ENCODE peak calls at places on chromosomes 3 and 15, in nine cellular contexts. D is activated effector memory CD4-positive, alpha-beta T cell treated with anti-CD3 and anti-CD28 coated beads, Interleukin-2, amount 50 U/mL, for 16 hours; P is tibial artery; J is hypothalamus; Z is stimulated activated CD8-positive, alpha-beta memory T cell treated with anti-CD3 and anti-CD28 coated beads, Interleukin-15, amount 100 ng/mL, for 1 hour; T is erythroblast; Y is A172; A is activated naive CD8-positive, alpha-beta T cell treated with anti-CD3 and anti-CD28 coated beads, Interleukin-2, amount 50 U/mL, for 24 hours; H is left cardiac atrium. R is an unnamed sample.
A peak's percentile ranks its signal among the peaks of the same experiment; 100 is the strongest.

GRCh38 chr3:194824676-194825075 is 139.0 kb downstream of the FAM43A start:
- DNase-seq in D (no peak), P (no peak), J (no peak), Z (no peak), T (no peak), Y (peak; percentile 61), A (no peak), H (peak; percentile 65), R (peak; percentile 43)

GRCh38 chr3:184486614-184487013 is 75.0 kb upstream of the EPHB3 start:
- DNase-seq in D (no peak), P (no peak), J (no peak), Z (no peak), T (no peak), Y (no peak), A (no peak), H (no peak), R (no peak)

GRCh38 chr15:65069779-65070546 is 2.2 kb upstream of the RASL12 start:
- DNase-seq in D (no peak), P (no peak), J (no peak), Z (no peak), T (no peak), Y (no peak), A (no peak), H (no peak), R (peak; percentile 66)

GRCh38 chr15:22786868-22787698 is 639 bp downstream of the NIPA1 start:
- DNase-seq in D (peak; percentile 67), P (peak; percentile 64), J (no peak), Z (no peak), T (peak; percentile 54), Y (no peak), A (peak; percentile 30), H (no peak), R (peak; percentile 16)

GRCh38 chr3:45079715-45080114 is 53.6 kb downstream of the CLEC3B start:
- DNase-seq in D (no peak), P (no peak), J (no peak), Z (no peak), T (no peak), Y (no peak), A (no peak), H (no peak), R (no peak)

GRCh38 chr3:133393691-133394474 is 6.0 kb upstream of the BFSP2 start:
- DNase-seq in D (no peak), P (no peak), J (no peak), Z (no peak), T (no peak), Y (no peak), A (no peak), H (peak; percentile 45), R (peak; percentile 33)

GRCh38 chr15:49309889-49310288 is 113.2 kb upstream of the FGF7 start:
- DNase-seq in D (no peak), P (no peak), J (no peak), Z (no peak), T (no peak), Y (no peak), A (no peak), H (no peak), R (no peak)

GRCh38 chr3:189363856-189364255 is 192.1 kb downstream of the TPRG1 start:
- DNase-seq in D (no peak), P (peak; percentile 70), J (no peak), Z (no peak), T (no peak), Y (no peak), A (no peak), H (no peak), R (no peak)

GRCh38 chr3:161274691-161275298 is 53.7 kb downstream of the NMD3 start:
- DNase-seq in D (no peak), P (no peak), J (peak; percentile 5), Z (no peak), T (peak; percentile 81), Y (peak; percentile 56), A (peak; percentile 46), H (no peak), R (no peak)

GRCh38 chr3:34780294-34780693 is 859.0 kb upstream of the ARPP21 start:
- DNase-seq in D (no peak), P (no peak), J (no peak), Z (no peak), T (no peak), Y (no peak), A (no peak), H (no peak), R (no peak)

GRCh38 chr3:9884555-9885165 is 4.6 kb upstream of the CIDEC start:
- DNase-seq in D (no peak), P (no peak), J (no peak), Z (no peak), T (peak; percentile 66), Y (peak; percentile 93), A (no peak), H (no peak), R (no peak)

GRCh38 chr15:56989411-56989924 is 71.0 kb downstream of the TCF12 start:
- DNase-seq in D (no peak), P (no peak), J (no peak), Z (no peak), T (no peak), Y (no peak), A (no peak), H (no peak), R (no peak)

GRCh38 chr15:72994778-72995177 is 57.5 kb upstream of the NEO1 start:
- DNase-seq in D (no peak), P (no peak), J (no peak), Z (no peak), T (no peak), Y (no peak), A (no peak), H (peak; percentile 35), R (peak; percentile 30)

GRCh38 chr15:77803487-77803886 is 170.8 kb upstream of the LINGO1 start:
- DNase-seq in D (no peak), P (no peak), J (no peak), Z (no peak), T (no peak), Y (no peak), A (no peak), H (no peak), R (no peak)

GRCh38 chr3:35965908-35966307 is 326.6 kb downstream of the ARPP21 start:
- DNase-seq in D (no peak), P (no peak), J (no peak), Z (no peak), T (peak; percentile 25), Y (peak; percentile 62), A (no peak), H (no peak), R (no peak)

GRCh38 chr3:66441124-66441523 is 59.7 kb downstream of the LRIG1 start:
- DNase-seq in D (no peak), P (no peak), J (no peak), Z (no peak), T (no peak), Y (peak; percentile 86), A (no peak), H (no peak), R (no peak)

GRCh38 chr15:57251941-57252340 is 124.4 kb upstream of the CGNL1 start:
- DNase-seq in D (no peak), P (no peak), J (no peak), Z (no peak), T (no peak), Y (peak; percentile 8), A (no peak), H (no peak), R (no peak)

GRCh38 chr15:92155941-92156340 is 237.7 kb upstream of the ST8SIA2 start:
- DNase-seq in D (no peak), P (no peak), J (no peak), Z (no peak), T (no peak), Y (no peak), A (no peak), H (no peak), R (no peak)

GRCh38 chr15:62742409-62743171 is 300.0 kb upstream of the TPM1 start:
- DNase-seq in D (peak; percentile 74), P (peak; percentile 92), J (peak; percentile 38), Z (no peak), T (peak; percentile 78), Y (peak; percentile 85), A (peak; percentile 45), H (peak; percentile 66), R (peak; percentile 83)

GRCh38 chr3:11898611-11899325 is 52.1 kb upstream of the TAMM41 start:
- DNase-seq in D (no peak), P (no peak), J (no peak), Z (no peak), T (no peak), Y (no peak), A (no peak), H (no peak), R (no peak)

GRCh38 chr15:67854358-67854757 is 14.5 kb upstream of the RNU6-1 start:
- DNase-seq in D (no peak), P (no peak), J (no peak), Z (no peak), T (no peak), Y (no peak), A (no peak), H (no peak), R (no peak)

GRCh38 chr3:198096015-198096414 is 136.0 kb downstream of the LMLN start:
- DNase-seq in D (no peak), P (no peak), J (no peak), Z (no peak), T (no peak), Y (no peak), A (no peak), H (no peak), R (no peak)

GRCh38 chr3:198080521-198081384 is 120.7 kb downstream of the LMLN start:
- DNase-seq in D (peak; percentile 89), P (peak; percentile 69), J (no peak), Z (peak; percentile 43), T (peak; percentile 87), Y (peak; percentile 11), A (peak; percentile 86), H (peak; percentile 75), R (peak; percentile 72)

GRCh38 chr3:66396161-66396760 is 104.6 kb downstream of the LRIG1 start:
- DNase-seq in D (no peak), P (no peak), J (no peak), Z (no peak), T (no peak), Y (no peak), A (no peak), H (peak; percentile 11), R (peak; percentile 26)

GRCh38 chr15:85412956-85413854 is 32.8 kb downstream of the AKAP13 start:
- DNase-seq in D (peak; percentile 90), P (peak; percentile 78), J (peak; percentile 13), Z (peak; percentile 43), T (peak; percentile 7), Y (peak; percentile 89), A (peak; percentile 65), H (peak; percentile 65), R (peak; percentile 39)

GRCh38 chr3:79564192-79564591 is 203.6 kb downstream of the ROBO1 start:
- DNase-seq in D (no peak), P (no peak), J (no peak), Z (no peak), T (no peak), Y (no peak), A (no peak), H (no peak), R (no peak)

GRCh38 chr15:75840659-75841058 is 2.6 kb upstream of the UBE2Q2 start:
- DNase-seq in D (no peak), P (no peak), J (no peak), Z (no peak), T (no peak), Y (peak; percentile 52), A (no peak), H (peak; percentile 30), R (no peak)

GRCh38 chr3:87710511-87710910 is 348.3 kb downstream of the CGGBP1 start:
- DNase-seq in D (no peak), P (no peak), J (no peak), Z (no peak), T (no peak), Y (no peak), A (no peak), H (no peak), R (no peak)

GRCh38 chr3:27287052-27287451 is 82.1 kb downstream of the NEK10 start:
- DNase-seq in D (no peak), P (no peak), J (no peak), Z (no peak), T (no peak), Y (no peak), A (no peak), H (no peak), R (no peak)

GRCh38 chr3:114418724-114419543 is 125.1 kb downstream of the TIGIT start:
- DNase-seq in D (no peak), P (no peak), J (no peak), Z (no peak), T (peak; percentile 68), Y (peak; percentile 69), A (no peak), H (no peak), R (no peak)

GRCh38 chr15:80260566-80260965 is 8.6 kb upstream of the CTXND1 start:
- DNase-seq in D (no peak), P (peak; percentile 12), J (no peak), Z (no peak), T (peak; percentile 17), Y (no peak), A (no peak), H (no peak), R (no peak)